ENCODE peak calls at places on chromosomes 2 and 18, in seven cellular contexts. One of them, this sample, is unnamed.

GRCh38 chr2:164430166-164430783 is 191.0 kb downstream of the GRB14 start:
- DNase-seq in upper lobe of left lung: no peak
- DNase-seq in cardiac muscle cell: peak
- DNase-seq in lung: no peak
- DNase-seq in tibial nerve: peak
- DNase-seq in A673: peak
- DNase-seq in dorsolateral prefrontal cortex: no peak
- DNase-seq in this sample: no peak

GRCh38 chr18:76354348-76354747 is 140.7 kb downstream of the ZNF516 start:
- DNase-seq in upper lobe of left lung: no peak
- DNase-seq in cardiac muscle cell: peak
- DNase-seq in lung: no peak
- DNase-seq in tibial nerve: no peak
- DNase-seq in A673: peak
- DNase-seq in dorsolateral prefrontal cortex: no peak
- DNase-seq in this sample: no peak

GRCh38 chr18:59873616-59874015 is 26.2 kb upstream of the PMAIP1 start:
- DNase-seq in upper lobe of left lung: no peak
- DNase-seq in cardiac muscle cell: no peak
- DNase-seq in lung: no peak
- DNase-seq in tibial nerve: no peak
- DNase-seq in A673: no peak
- DNase-seq in dorsolateral prefrontal cortex: no peak
- DNase-seq in this sample: no peak

GRCh38 chr2:126543081-126543480 is 112.9 kb upstream of the GYPC start:
- DNase-seq in upper lobe of left lung: no peak
- DNase-seq in cardiac muscle cell: no peak
- DNase-seq in lung: no peak
- DNase-seq in tibial nerve: no peak
- DNase-seq in A673: no peak
- DNase-seq in dorsolateral prefrontal cortex: no peak
- DNase-seq in this sample: no peak

GRCh38 chr2:62303818-62304217 is 107.9 kb downstream of the B3GNT2 start:
- DNase-seq in upper lobe of left lung: no peak
- DNase-seq in cardiac muscle cell: no peak
- DNase-seq in lung: no peak
- DNase-seq in tibial nerve: no peak
- DNase-seq in A673: no peak
- DNase-seq in dorsolateral prefrontal cortex: no peak
- DNase-seq in this sample: no peak

GRCh38 chr18:52216104-52216503 is 123.9 kb upstream of the DCC start:
- DNase-seq in upper lobe of left lung: no peak
- DNase-seq in cardiac muscle cell: no peak
- DNase-seq in lung: no peak
- DNase-seq in tibial nerve: no peak
- DNase-seq in A673: no peak
- DNase-seq in dorsolateral prefrontal cortex: no peak
- DNase-seq in this sample: no peak

GRCh38 chr2:119389615-119390306 is 23.0 kb downstream of the DBI start:
- DNase-seq in upper lobe of left lung: no peak
- DNase-seq in cardiac muscle cell: peak
- DNase-seq in lung: peak
- DNase-seq in tibial nerve: peak
- DNase-seq in A673: peak
- DNase-seq in dorsolateral prefrontal cortex: no peak
- DNase-seq in this sample: no peak

GRCh38 chr2:150133623-150134022 is 353.8 kb downstream of the RND3 start:
- DNase-seq in upper lobe of left lung: no peak
- DNase-seq in cardiac muscle cell: peak
- DNase-seq in lung: no peak
- DNase-seq in tibial nerve: no peak
- DNase-seq in A673: no peak
- DNase-seq in dorsolateral prefrontal cortex: no peak
- DNase-seq in this sample: no peak

GRCh38 chr2:150063432-150063889 is 424.0 kb downstream of the RND3 start:
- DNase-seq in upper lobe of left lung: no peak
- DNase-seq in cardiac muscle cell: peak
- DNase-seq in lung: no peak
- DNase-seq in tibial nerve: no peak
- DNase-seq in A673: no peak
- DNase-seq in dorsolateral prefrontal cortex: no peak
- DNase-seq in this sample: no peak

GRCh38 chr2:218435003-218435982 is 16.4 kb downstream of the VIL1 start:
- DNase-seq in upper lobe of left lung: no peak
- DNase-seq in cardiac muscle cell: no peak
- DNase-seq in lung: no peak
- DNase-seq in tibial nerve: no peak
- DNase-seq in A673: no peak
- DNase-seq in dorsolateral prefrontal cortex: no peak
- DNase-seq in this sample: no peak

GRCh38 chr18:78892721-78893120 is 86.9 kb upstream of the SALL3 start:
- DNase-seq in upper lobe of left lung: no peak
- DNase-seq in cardiac muscle cell: no peak
- DNase-seq in lung: peak
- DNase-seq in tibial nerve: no peak
- DNase-seq in A673: no peak
- DNase-seq in dorsolateral prefrontal cortex: no peak
- DNase-seq in this sample: no peak

GRCh38 chr2:143452817-143453462 is 323.7 kb downstream of the ARHGAP15 start:
- DNase-seq in upper lobe of left lung: no peak
- DNase-seq in cardiac muscle cell: no peak
- DNase-seq in lung: no peak
- DNase-seq in tibial nerve: no peak
- DNase-seq in A673: no peak
- DNase-seq in dorsolateral prefrontal cortex: no peak
- DNase-seq in this sample: no peak

GRCh38 chr2:26246818-26247217 is 2.1 kb downstream of the HADHB start:
- DNase-seq in upper lobe of left lung: peak
- DNase-seq in cardiac muscle cell: peak
- DNase-seq in lung: no peak
- DNase-seq in tibial nerve: no peak
- DNase-seq in A673: no peak
- DNase-seq in dorsolateral prefrontal cortex: no peak
- DNase-seq in this sample: no peak

GRCh38 chr2:240796543-240797499 is 23.2 kb downstream of the KIF1A start:
- DNase-seq in upper lobe of left lung: peak
- DNase-seq in cardiac muscle cell: no peak
- DNase-seq in lung: no peak
- DNase-seq in tibial nerve: no peak
- DNase-seq in A673: no peak
- DNase-seq in dorsolateral prefrontal cortex: peak
- DNase-seq in this sample: no peak

GRCh38 chr18:51011709-51012108 is 18.3 kb upstream of the SMAD4 start:
- DNase-seq in upper lobe of left lung: no peak
- DNase-seq in cardiac muscle cell: no peak
- DNase-seq in lung: no peak
- DNase-seq in tibial nerve: no peak
- DNase-seq in A673: no peak
- DNase-seq in dorsolateral prefrontal cortex: no peak
- DNase-seq in this sample: no peak

GRCh38 chr18:11653521-11653920 is 35.5 kb upstream of the GNAL start:
- DNase-seq in upper lobe of left lung: no peak
- DNase-seq in cardiac muscle cell: no peak
- DNase-seq in lung: no peak
- DNase-seq in tibial nerve: no peak
- DNase-seq in A673: no peak
- DNase-seq in dorsolateral prefrontal cortex: no peak
- DNase-seq in this sample: no peak

GRCh38 chr18:44507729-44508325 is 172.9 kb upstream of the SETBP1 start:
- DNase-seq in upper lobe of left lung: no peak
- DNase-seq in cardiac muscle cell: peak
- DNase-seq in lung: peak
- DNase-seq in tibial nerve: peak
- DNase-seq in A673: no peak
- DNase-seq in dorsolateral prefrontal cortex: no peak
- DNase-seq in this sample: no peak

GRCh38 chr18:9483526-9483925 is 8.2 kb downstream of the RALBP1 start:
- DNase-seq in upper lobe of left lung: no peak
- DNase-seq in cardiac muscle cell: no peak
- DNase-seq in lung: no peak
- DNase-seq in tibial nerve: no peak
- DNase-seq in A673: no peak
- DNase-seq in dorsolateral prefrontal cortex: no peak
- DNase-seq in this sample: no peak

GRCh38 chr2:156883828-156884615 is 373.5 kb upstream of the GALNT5 start:
- DNase-seq in upper lobe of left lung: no peak
- DNase-seq in cardiac muscle cell: peak
- DNase-seq in lung: no peak
- DNase-seq in tibial nerve: no peak
- DNase-seq in A673: no peak
- DNase-seq in dorsolateral prefrontal cortex: no peak
- DNase-seq in this sample: no peak

GRCh38 chr2:85250045-85250444 is 77.7 kb downstream of the TGOLN2 start:
- DNase-seq in upper lobe of left lung: no peak
- DNase-seq in cardiac muscle cell: peak
- DNase-seq in lung: no peak
- DNase-seq in tibial nerve: no peak
- DNase-seq in A673: no peak
- DNase-seq in dorsolateral prefrontal cortex: no peak
- DNase-seq in this sample: no peak

GRCh38 chr18:3554091-3554601 is 104.2 kb downstream of the TGIF1 start:
- DNase-seq in upper lobe of left lung: no peak
- DNase-seq in cardiac muscle cell: peak
- DNase-seq in lung: no peak
- DNase-seq in tibial nerve: no peak
- DNase-seq in A673: no peak
- DNase-seq in dorsolateral prefrontal cortex: no peak
- DNase-seq in this sample: no peak

GRCh38 chr18:3552305-3552704 is 102.3 kb downstream of the TGIF1 start:
- DNase-seq in upper lobe of left lung: no peak
- DNase-seq in cardiac muscle cell: no peak
- DNase-seq in lung: no peak
- DNase-seq in tibial nerve: no peak
- DNase-seq in A673: no peak
- DNase-seq in dorsolateral prefrontal cortex: no peak
- DNase-seq in this sample: no peak

DNA sequence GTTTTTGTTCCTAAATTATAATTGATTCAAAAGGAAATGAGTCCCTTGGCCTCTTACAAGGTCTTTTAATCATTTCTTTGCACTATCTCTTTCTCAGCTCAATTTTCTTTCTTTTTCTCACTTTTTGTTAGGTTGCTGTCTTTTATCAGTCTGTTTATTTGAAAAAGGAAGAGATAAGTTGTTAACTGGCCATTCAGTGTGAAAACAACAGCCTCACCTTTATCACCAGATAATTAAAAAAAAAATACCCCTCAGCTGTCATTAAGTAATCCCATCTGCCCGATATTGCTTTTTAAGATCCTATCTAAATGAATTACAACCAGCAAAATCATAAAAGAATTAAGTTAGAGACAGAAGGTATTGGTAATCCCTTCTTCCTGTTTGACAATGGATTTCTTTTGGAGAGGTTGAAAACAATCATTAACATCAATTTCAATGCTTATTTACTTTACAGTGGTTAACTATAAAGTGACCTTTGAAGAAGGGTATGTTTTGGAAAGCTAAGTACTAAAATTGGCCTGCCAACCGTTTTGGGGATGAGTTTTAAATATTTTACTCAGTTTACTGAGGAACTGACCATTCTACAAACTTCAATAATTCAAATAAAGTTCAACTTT is 104.9 kb downstream of the TGIF1 start:
- DNase-seq in upper lobe of left lung: no peak
- DNase-seq in cardiac muscle cell: no peak
- DNase-seq in lung: no peak
- DNase-seq in tibial nerve: no peak
- DNase-seq in A673: peak
- DNase-seq in dorsolateral prefrontal cortex: no peak
- DNase-seq in this sample: no peak
- H3K27ac ChIP-seq in upper lobe of left lung: no peak
- H3K27ac ChIP-seq in cardiac muscle cell: no peak
- H3K27ac ChIP-seq in lung: no peak
- H3K27ac ChIP-seq in tibial nerve: no peak
- H3K27ac ChIP-seq in A673: no peak
- H3K27ac ChIP-seq in dorsolateral prefrontal cortex: no peak
- H3K27ac ChIP-seq in this sample: no peak

DNA sequence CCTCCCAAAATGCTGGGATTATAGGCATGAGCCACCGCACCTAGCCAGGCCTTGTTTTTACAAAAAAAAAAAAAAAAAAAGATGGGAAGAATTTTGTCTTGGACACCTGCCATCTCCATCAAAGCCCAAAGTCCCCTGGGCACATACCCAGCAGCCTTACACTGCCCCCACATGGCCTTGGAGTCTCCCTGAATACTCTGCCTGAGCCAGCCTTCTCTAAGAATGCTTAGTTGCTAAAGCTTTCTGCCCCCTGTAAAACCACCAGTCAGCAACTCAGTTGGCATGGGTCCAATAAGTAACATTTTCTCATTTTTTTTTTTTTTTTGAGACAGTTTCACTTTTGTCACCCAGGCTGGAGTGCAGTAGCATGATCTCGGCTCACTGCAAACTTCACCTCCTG is 40.6 kb downstream of the SPC25 start:
- DNase-seq in upper lobe of left lung: no peak
- DNase-seq in cardiac muscle cell: peak
- DNase-seq in lung: no peak
- DNase-seq in tibial nerve: no peak
- DNase-seq in A673: peak
- DNase-seq in dorsolateral prefrontal cortex: no peak
- DNase-seq in this sample: no peak
- TF ChIP-seq CTCF in upper lobe of left lung: no peak
- TF ChIP-seq CTCF in cardiac muscle cell: peak
- TF ChIP-seq CTCF in lung: no peak
- TF ChIP-seq CTCF in tibial nerve: no peak
- TF ChIP-seq CTCF in A673: peak
- TF ChIP-seq CTCF in dorsolateral prefrontal cortex: peak
- TF ChIP-seq CTCF in this sample: no peak

GRCh38 chr18:35130236-35130635 is 89.0 kb downstream of the MAPRE2 start:
- DNase-seq in upper lobe of left lung: no peak
- DNase-seq in cardiac muscle cell: no peak
- DNase-seq in lung: no peak
- DNase-seq in tibial nerve: no peak
- DNase-seq in A673: no peak
- DNase-seq in dorsolateral prefrontal cortex: no peak
- DNase-seq in this sample: no peak
- H3K27ac ChIP-seq in upper lobe of left lung: no peak
- H3K27ac ChIP-seq in cardiac muscle cell: no peak
- H3K27ac ChIP-seq in lung: no peak
- H3K27ac ChIP-seq in tibial nerve: peak
- H3K27ac ChIP-seq in A673: no peak
- H3K27ac ChIP-seq in dorsolateral prefrontal cortex: peak
- H3K27ac ChIP-seq in this sample: no peak

DNA sequence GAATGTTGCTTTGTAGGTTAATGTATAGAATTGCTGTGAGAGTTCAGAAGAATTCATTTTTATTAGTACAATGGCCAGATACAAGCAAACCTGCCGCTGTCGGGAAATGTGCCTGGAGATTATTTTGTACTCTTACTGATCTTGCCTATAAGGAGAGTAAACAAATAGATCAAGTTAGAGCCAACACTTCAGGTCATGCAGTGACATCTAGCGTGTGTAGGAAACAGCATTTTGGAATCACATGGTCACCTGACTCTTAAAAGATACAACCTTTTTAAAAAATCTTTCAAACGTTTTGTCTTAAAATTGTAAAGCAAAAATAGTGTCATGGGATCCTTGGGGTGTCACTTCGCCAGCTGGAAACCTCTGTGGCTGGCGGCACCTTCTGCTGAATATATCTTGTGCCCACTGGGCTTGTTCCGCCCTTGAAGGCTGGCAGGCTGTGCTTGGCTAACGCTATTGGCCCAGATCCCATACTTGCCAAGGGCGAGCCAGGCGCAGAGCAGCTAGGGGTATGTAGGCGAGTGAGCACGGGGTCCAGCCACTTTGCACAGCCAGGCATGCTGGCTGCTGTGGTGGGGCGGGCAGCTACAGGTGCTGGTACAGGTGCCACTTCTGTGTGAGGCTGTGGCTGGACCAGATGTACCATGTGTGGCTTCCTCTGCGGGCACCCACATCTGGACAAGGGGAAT is 19.5 kb upstream of the RPRM start:
- DNase-seq in upper lobe of left lung: peak
- DNase-seq in cardiac muscle cell: no peak
- DNase-seq in lung: no peak
- DNase-seq in tibial nerve: no peak
- DNase-seq in A673: no peak
- DNase-seq in dorsolateral prefrontal cortex: no peak
- DNase-seq in this sample: no peak
- TF ChIP-seq CTCF in upper lobe of left lung: no peak
- TF ChIP-seq CTCF in cardiac muscle cell: no peak
- TF ChIP-seq CTCF in lung: no peak
- TF ChIP-seq CTCF in tibial nerve: no peak
- TF ChIP-seq CTCF in A673: no peak
- TF ChIP-seq CTCF in dorsolateral prefrontal cortex: no peak
- TF ChIP-seq CTCF in this sample: no peak